ENCODE peak calls at places on chromosomes 12 and 14, in eight cellular contexts. V is tibial nerve, C is upper lobe of left lung, N is HepG2, B is A549, A is stomach, S is K562, T is sigmoid colon. O is an unnamed sample.

GRCh38 chr12:1435456-1435855 is 158.9 kb downstream of the FBXL14 start:
- DNase-seq in B (no peak), A (no peak), V (no peak), T (no peak), N (peak), C (no peak), S (no peak), O (peak)

GRCh38 chr12:104219361-104219892 is 3.8 kb downstream of the TXNRD1 start:
- DNase-seq in T (no peak), B (peak), C (no peak), N (peak), S (peak), V (no peak), A (no peak), O (no peak)

GRCh38 chr14:78666336-78667056 is 496.3 kb downstream of the NRXN3 start:
- DNase-seq in C (no peak), S (no peak), T (no peak), V (no peak), B (no peak), A (no peak), N (no peak), O (no peak)

GRCh38 chr14:50860478-50861086 is 11.3 kb upstream of the ABHD12B start:
- DNase-seq in N (peak), C (no peak), A (peak), V (peak), T (peak), B (peak), S (peak), O (peak)

GRCh38 chr12:132837693-132838463 is 9.2 kb upstream of the GOLGA3 start:
- DNase-seq in T (peak), C (no peak), A (no peak), V (no peak), S (no peak), B (no peak), N (no peak), O (no peak)

GRCh38 chr12:49365542-49365941 is 1.7 kb upstream of the SPATS2 start:
- DNase-seq in V (no peak), A (no peak), S (peak), T (no peak), N (no peak), B (no peak), C (no peak), O (no peak)

GRCh38 chr12:30739020-30739419 is 15.7 kb downstream of the CAPRIN2 start:
- DNase-seq in B (no peak), A (no peak), N (no peak), C (no peak), S (no peak), T (no peak), V (no peak), O (no peak)

GRCh38 chr12:126171936-126172559 is 1106.8 kb downstream of the AACS start:
- DNase-seq in S (no peak), B (no peak), A (no peak), N (no peak), T (no peak), V (no peak), C (no peak), O (no peak)

GRCh38 chr12:13135336-13136178 is 32.1 kb upstream of the GSG1 start:
- DNase-seq in V (no peak), B (no peak), A (peak), T (no peak), C (peak), S (peak), N (no peak), O (no peak)

GRCh38 chr12:75628916-75629315 is 117.5 kb upstream of the KRR1 start:
- DNase-seq in S (no peak), N (peak), C (no peak), T (no peak), V (no peak), B (no peak), A (peak), O (no peak)

GRCh38 chr14:26021759-26022158 is 576.1 kb downstream of the NOVA1 start:
- DNase-seq in B (no peak), A (no peak), V (no peak), T (no peak), C (no peak), S (no peak), N (no peak), O (no peak)

GRCh38 chr12:9925746-9926393 is 6.3 kb downstream of the CLEC2A start:
- DNase-seq in V (no peak), T (no peak), N (peak), A (no peak), C (no peak), B (peak), S (peak), O (no peak)

GRCh38 chr12:57577981-57578758 is 12.8 kb upstream of the PIP4K2C start:
- DNase-seq in V (no peak), S (no peak), T (no peak), A (no peak), C (no peak), N (no peak), B (no peak), O (no peak)

GRCh38 chr12:33825986-33826602 is 196.2 kb upstream of the ALG10 start:
- DNase-seq in S (no peak), C (no peak), V (no peak), A (no peak), N (no peak), T (no peak), B (no peak), O (no peak)

GRCh38 chr12:71216725-71217579 is 59.2 kb upstream of the TSPAN8 start:
- DNase-seq in N (peak), A (peak), T (no peak), V (no peak), S (peak), B (peak), C (no peak), O (peak)

GRCh38 chr12:19970116-19970515 is 398.2 kb upstream of the PDE3A start:
- DNase-seq in T (no peak), A (no peak), C (no peak), S (no peak), N (no peak), B (no peak), V (no peak), O (no peak)

GRCh38 chr12:66189476-66189823 is 436 bp downstream of the IRAK3 start:
- DNase-seq in T (no peak), N (no peak), A (no peak), S (no peak), B (no peak), V (no peak), C (no peak), O (no peak)

GRCh38 chr12:67748761-67749075 is 100.2 kb downstream of the DYRK2 start:
- DNase-seq in N (no peak), A (no peak), B (no peak), C (no peak), S (no peak), T (no peak), V (no peak), O (no peak)

GRCh38 chr12:116592731-116593130 is 33.5 kb downstream of the MAP1LC3B2 start:
- DNase-seq in S (no peak), A (no peak), T (no peak), V (no peak), B (no peak), C (no peak), N (no peak), O (no peak)

GRCh38 chr14:80787876-80788275 is 153.7 kb downstream of the CEP128 start:
- DNase-seq in T (no peak), N (no peak), A (no peak), S (no peak), V (no peak), B (no peak), C (no peak), O (no peak)

GRCh38 chr14:54894995-54895394 is 7.6 kb downstream of the GCH1 start:
- DNase-seq in A (no peak), V (no peak), S (no peak), B (no peak), N (no peak), C (no peak), T (no peak), O (no peak)

GRCh38 chr14:100076133-100076532 is 10.9 kb downstream of the EVL start:
- DNase-seq in S (peak), C (no peak), V (no peak), T (no peak), A (no peak), N (peak), B (peak), O (no peak)

GRCh38 chr14:85558505-85558904 is 28.6 kb downstream of the FLRT2 start:
- DNase-seq in S (no peak), T (no peak), V (no peak), A (no peak), B (no peak), C (no peak), N (no peak), O (no peak)

GRCh38 chr12:66188584-66189475 is at the start of gene IRAK3:
- DNase-seq in C (peak), A (peak), V (peak), T (peak), N (no peak), B (no peak), S (no peak), O (peak)

GRCh38 chr14:71574976-71575375 is 357.3 kb upstream of the RGS6 start:
- DNase-seq in T (no peak), V (no peak), N (no peak), C (no peak), A (no peak), S (no peak), B (peak), O (no peak)

GRCh38 chr12:44184499-44185206 is 348.8 kb downstream of the TMEM117 start:
- DNase-seq in A (no peak), N (no peak), T (no peak), V (no peak), B (no peak), C (no peak), S (no peak), O (no peak)

GRCh38 chr12:90943248-90943647 is 11.7 kb downstream of the CCER1 start:
- DNase-seq in C (no peak), A (no peak), B (no peak), N (no peak), V (no peak), S (no peak), T (no peak), O (no peak)

GRCh38 chr12:120190985-120191480 is 3.5 kb downstream of the GCN1 start:
- DNase-seq in C (no peak), B (no peak), T (no peak), V (no peak), S (no peak), N (no peak), A (no peak), O (no peak)

GRCh38 chr14:21385170-21385904 is 1.5 kb upstream of the SUPT16H start:
- DNase-seq in A (no peak), C (no peak), S (peak), T (no peak), N (no peak), B (no peak), V (no peak), O (no peak)

GRCh38 chr12:100529951-100530350 is 43.5 kb upstream of the GAS2L3 start:
- DNase-seq in S (no peak), C (no peak), N (no peak), V (no peak), T (no peak), B (no peak), A (no peak), O (no peak)

GRCh38 chr12:48788852-48789775 is at the start of gene ADCY6:
- DNase-seq in A (peak), N (peak), T (peak), B (peak), S (no peak), V (peak), C (peak), O (peak)

GRCh38 chr14:60963761-60964160 is 17.1 kb downstream of the TRMT5 start:
- DNase-seq in S (no peak), N (no peak), C (no peak), A (no peak), T (no peak), B (no peak), V (no peak), O (no peak)

GRCh38 chr14:52987042-52987441 is 36.2 kb upstream of the FERMT2 start:
- DNase-seq in C (no peak), B (no peak), N (no peak), T (no peak), A (no peak), S (no peak), V (no peak), O (no peak)

GRCh38 chr14:24311837-24312615 is 724 bp downstream of the LTB4R start:
- DNase-seq in V (no peak), N (no peak), C (no peak), B (no peak), S (no peak), T (no peak), A (no peak), O (no peak)

GRCh38 chr14:24314377-24315193 is 3.3 kb downstream of the LTB4R start:
- DNase-seq in N (no peak), B (no peak), C (no peak), T (no peak), V (no peak), S (no peak), A (no peak), O (no peak)

GRCh38 chr14:24313912-24314311 is 2.6 kb downstream of the LTB4R start:
- DNase-seq in V (no peak), A (no peak), B (no peak), T (no peak), C (no peak), N (no peak), S (no peak), O (no peak)

GRCh38 chr14:24310666-24311604 is at the start of gene LTB4R:
- DNase-seq in T (peak), A (peak), N (no peak), C (peak), S (no peak), V (no peak), B (no peak), O (peak)

GRCh38 chr14:24312736-24313507 is 1.6 kb downstream of the LTB4R start:
- DNase-seq in V (no peak), N (no peak), C (no peak), T (peak), S (peak), B (no peak), A (no peak), O (peak)
- TF ChIP-seq EP300 in V (peak), N (no peak), C (no peak), T (no peak), S (no peak), B (no peak), A (no peak), O (no peak)

GRCh38 chr12:111439657-111440151 is 34.0 kb downstream of the SH2B3 start:
- DNase-seq in V (no peak), S (no peak), A (no peak), C (no peak), B (no peak), T (peak), N (no peak), O (no peak)

GRCh38 chr12:111438501-111438900 is 32.8 kb downstream of the SH2B3 start:
- DNase-seq in A (peak), S (peak), N (no peak), V (no peak), C (peak), T (no peak), B (no peak), O (peak)

GRCh38 chr12:111436266-111436665 is 30.5 kb downstream of the SH2B3 start:
- DNase-seq in B (no peak), A (no peak), C (no peak), S (no peak), V (no peak), T (no peak), N (no peak), O (no peak)

GRCh38 chr12:111436811-111437210 is 31.1 kb downstream of the SH2B3 start:
- DNase-seq in V (no peak), S (no peak), N (no peak), B (no peak), C (no peak), T (no peak), A (no peak), O (no peak)

DNA sequence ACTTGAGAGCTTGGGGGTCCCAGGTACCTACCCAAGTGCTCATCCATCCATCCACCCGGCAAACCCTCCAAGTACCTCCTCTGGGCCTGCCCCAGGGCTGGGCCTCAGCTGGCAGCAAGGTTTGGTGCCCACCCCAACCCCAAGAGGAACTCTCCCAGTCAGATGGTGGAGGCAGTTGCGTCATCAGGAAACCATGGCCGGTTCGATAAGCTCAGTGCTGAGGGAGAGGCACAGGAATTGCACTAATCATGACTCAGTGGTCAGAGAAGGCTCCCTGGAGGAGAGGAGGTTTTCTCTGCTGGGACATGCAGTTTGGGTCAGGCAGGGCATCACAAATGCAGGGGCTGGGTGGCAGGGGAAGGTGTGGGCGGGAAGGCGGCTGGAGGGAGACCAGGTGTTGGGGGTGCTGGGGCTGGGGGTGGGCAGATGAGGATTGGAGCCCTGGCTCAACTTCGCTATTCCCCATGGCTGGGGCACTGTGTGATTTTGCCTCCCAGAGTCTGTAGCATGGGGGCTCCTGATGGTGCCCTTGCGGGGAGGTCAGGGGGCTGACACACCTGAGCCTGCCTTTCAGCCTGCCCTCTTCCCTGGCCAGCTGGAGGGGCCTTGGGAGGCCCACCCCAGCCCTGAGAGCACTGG is 32.2 kb downstream of the SH2B3 start:
- DNase-seq in N (no peak), T (no peak), S (peak), A (no peak), B (no peak), V (no peak), C (peak), O (peak)
- TF ChIP-seq EP300 in N (no peak), T (no peak), S (peak), A (no peak), B (no peak), V (peak), C (peak), O (no peak)

GRCh38 chr12:124654666-124655316 is 87.4 kb upstream of the NCOR2 start:
- DNase-seq in C (peak), A (peak), B (no peak), S (no peak), T (peak), N (no peak), V (no peak), O (no peak)

GRCh38 chr12:124656214-124656516 is 88.8 kb upstream of the NCOR2 start:
- DNase-seq in T (no peak), A (no peak), N (no peak), V (no peak), S (no peak), B (no peak), C (no peak), O (no peak)

GRCh38 chr12:124656947-124657434 is 89.6 kb upstream of the NCOR2 start:
- DNase-seq in A (no peak), N (no peak), B (no peak), V (no peak), C (no peak), S (no peak), T (no peak), O (no peak)

GRCh38 chr12:124653169-124653931 is 85.9 kb upstream of the NCOR2 start:
- DNase-seq in A (no peak), S (peak), V (no peak), C (peak), T (no peak), B (no peak), N (no peak), O (no peak)

DNA sequence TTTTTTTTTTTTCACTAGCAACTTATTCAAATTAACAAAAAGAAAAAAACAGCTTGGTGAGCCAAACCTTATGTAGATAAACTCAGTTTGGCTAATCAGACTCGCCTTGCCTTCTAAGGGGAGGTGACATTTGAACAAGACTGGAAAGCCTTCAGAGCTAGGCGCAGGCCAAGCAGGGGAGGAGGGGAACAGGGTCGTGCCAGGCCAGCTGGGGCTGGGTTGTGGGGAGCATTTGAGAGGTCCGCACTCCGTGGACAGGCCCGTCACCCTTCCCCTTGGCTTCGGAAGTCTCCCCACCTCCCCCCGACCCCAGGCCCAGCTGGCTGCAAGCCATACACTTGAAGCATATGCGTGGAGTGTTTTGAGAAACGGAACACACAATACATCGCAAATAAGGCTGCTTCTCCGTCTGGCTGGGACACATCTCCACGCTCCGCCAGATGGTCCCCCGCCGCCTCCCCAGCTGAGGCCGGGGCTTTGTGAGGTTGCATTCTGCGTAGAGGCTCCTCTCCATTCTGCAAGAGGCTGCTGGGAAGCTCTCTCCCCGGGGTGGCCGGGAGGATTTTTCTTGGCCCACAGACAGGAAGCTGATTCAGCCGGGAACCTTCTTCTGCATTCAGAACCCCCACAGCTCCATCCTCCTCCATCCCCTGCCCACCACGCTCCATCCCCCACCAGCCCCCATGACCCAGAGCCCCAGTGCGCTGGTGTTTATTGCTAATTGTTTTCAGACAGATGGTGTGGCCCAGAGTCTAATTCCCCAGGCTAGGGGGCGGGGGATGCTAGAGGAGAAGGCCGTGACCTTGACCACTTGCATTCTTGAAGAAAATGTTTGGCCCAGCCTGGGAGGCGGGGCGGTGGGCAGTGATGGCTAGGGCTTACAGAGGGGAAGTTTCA is 88.2 kb upstream of the NCOR2 start:
- DNase-seq in A (peak), T (peak), V (peak), S (no peak), N (no peak), C (peak), B (peak), O (peak)
- TF ChIP-seq EP300 in A (no peak), T (no peak), V (peak), S (no peak), N (no peak), C (no peak), B (no peak), O (no peak)

DNA sequence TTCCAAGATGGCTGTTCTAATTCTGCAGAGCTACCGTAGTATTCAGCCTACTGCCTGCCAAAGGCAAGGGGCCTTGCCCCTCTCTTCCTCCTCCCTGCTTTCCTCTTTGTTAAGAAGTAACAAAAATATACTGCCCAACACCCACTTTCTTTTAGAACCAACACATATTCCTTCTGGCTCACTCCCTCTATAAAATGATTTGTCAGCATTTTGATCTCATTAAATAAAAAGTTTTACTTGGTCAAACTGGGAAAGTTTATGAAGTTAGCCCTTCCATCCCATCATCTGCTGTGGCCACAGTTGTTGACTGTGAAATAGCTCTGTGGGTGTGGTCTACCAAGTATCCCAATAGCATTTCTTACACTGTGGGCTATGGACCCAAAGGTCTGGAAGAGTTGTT is 472.4 kb downstream of the ZFP36L1 start:
- DNase-seq in C (no peak), N (no peak), T (no peak), A (no peak), B (no peak), S (no peak), V (no peak), O (no peak)
- TF ChIP-seq EP300 in C (no peak), N (no peak), T (no peak), A (no peak), B (no peak), S (no peak), V (no peak), O (no peak)

GRCh38 chr14:104794099-104794498 is 1.4 kb downstream of the AKT1 start:
- DNase-seq in B (peak), T (no peak), S (peak), N (peak), C (peak), A (peak), V (no peak), O (peak)
- TF ChIP-seq EP300 in B (no peak), T (no peak), S (no peak), N (no peak), C (no peak), A (no peak), V (no peak), O (no peak)

GRCh38 chr12:122226366-122227222 is 742 bp upstream of the DIABLO start:
- DNase-seq in N (no peak), S (no peak), A (no peak), C (no peak), B (no peak), V (no peak), T (peak), O (no peak)
- TF ChIP-seq EP300 in N (no peak), S (no peak), A (no peak), C (no peak), B (no peak), V (no peak), T (no peak), O (no peak)